ENCODE peak calls at places on chromosomes 13 and 19, in eight cellular contexts. J, K, V, Z, I, N, Q and E are unnamed samples.

GRCh38 chr19:10452726-10453620 is 32.6 kb downstream of the PDE4A start:
- DNase-seq in N (no peak), I (no peak), Q (no peak), V (no peak), Z (no peak), J (no peak), K (no peak), E (no peak)

GRCh38 chr13:93635687-93636086 is 409.1 kb downstream of the GPC6 start:
- DNase-seq in N (peak), V (no peak), Z (no peak), K (no peak), Q (no peak), I (peak), J (no peak), E (peak)

GRCh38 chr19:20969898-20970297 is 46.8 kb downstream of the ZNF85 start:
- DNase-seq in Q (no peak), K (no peak), V (no peak), J (no peak), Z (no peak), N (no peak), I (no peak), E (no peak)

GRCh38 chr13:65940720-65941119 is 1289.4 kb downstream of the PCDH9 start:
- DNase-seq in N (no peak), K (no peak), Z (peak), V (no peak), J (no peak), Q (no peak), I (no peak), E (no peak)

GRCh38 chr13:113584870-113585671 is 518 bp downstream of the TFDP1 start:
- DNase-seq in V (peak), K (peak), I (no peak), Z (no peak), Q (no peak), J (no peak), N (no peak), E (no peak)

GRCh38 chr19:12656899-12657571 is 9.5 kb downstream of the MAN2B1 start:
- DNase-seq in V (peak), Z (no peak), J (no peak), I (no peak), K (no peak), N (no peak), Q (no peak), E (no peak)

GRCh38 chr13:45367358-45367757 is 26.4 kb upstream of the TPT1 start:
- DNase-seq in K (no peak), N (no peak), Z (no peak), I (peak), Q (peak), V (peak), J (no peak), E (peak)

GRCh38 chr19:4745986-4746385 is 22.3 kb upstream of the DPP9 start:
- DNase-seq in J (no peak), K (no peak), I (no peak), N (no peak), Q (no peak), V (no peak), Z (no peak), E (no peak)

GRCh38 chr19:37963190-37963947 is 56.4 kb downstream of the SIPA1L3 start:
- DNase-seq in K (no peak), Z (no peak), N (no peak), I (peak), V (no peak), J (no peak), Q (no peak), E (peak)

GRCh38 chr13:98495627-98496238 is 81.2 kb downstream of the STK24 start:
- DNase-seq in J (no peak), V (peak), N (no peak), I (peak), Q (no peak), K (no peak), Z (no peak), E (no peak)

GRCh38 chr19:40366697-40367561 is 18.4 kb downstream of the PLD3 start:
- DNase-seq in Z (no peak), K (peak), N (no peak), V (peak), J (peak), I (no peak), Q (no peak), E (no peak)

GRCh38 chr13:34044041-34044440 is 226.1 kb downstream of the RFC3 start:
- DNase-seq in I (peak), Q (no peak), J (no peak), Z (no peak), V (no peak), N (no peak), K (no peak), E (peak)

GRCh38 chr13:107457686-107458085 is 757.6 kb downstream of the LIG4 start:
- DNase-seq in V (no peak), I (no peak), Q (no peak), J (no peak), Z (no peak), N (no peak), K (no peak), E (no peak)

GRCh38 chr13:53201454-53202225 is 173.0 kb downstream of the OLFM4 start:
- DNase-seq in Q (peak), J (peak), I (no peak), K (peak), V (peak), Z (no peak), N (no peak), E (no peak)

GRCh38 chr19:16449330-16449961 is 22.3 kb downstream of the EPS15L1 start:
- DNase-seq in Z (no peak), I (no peak), Q (no peak), J (no peak), V (no peak), N (no peak), K (no peak), E (peak)

DNA sequence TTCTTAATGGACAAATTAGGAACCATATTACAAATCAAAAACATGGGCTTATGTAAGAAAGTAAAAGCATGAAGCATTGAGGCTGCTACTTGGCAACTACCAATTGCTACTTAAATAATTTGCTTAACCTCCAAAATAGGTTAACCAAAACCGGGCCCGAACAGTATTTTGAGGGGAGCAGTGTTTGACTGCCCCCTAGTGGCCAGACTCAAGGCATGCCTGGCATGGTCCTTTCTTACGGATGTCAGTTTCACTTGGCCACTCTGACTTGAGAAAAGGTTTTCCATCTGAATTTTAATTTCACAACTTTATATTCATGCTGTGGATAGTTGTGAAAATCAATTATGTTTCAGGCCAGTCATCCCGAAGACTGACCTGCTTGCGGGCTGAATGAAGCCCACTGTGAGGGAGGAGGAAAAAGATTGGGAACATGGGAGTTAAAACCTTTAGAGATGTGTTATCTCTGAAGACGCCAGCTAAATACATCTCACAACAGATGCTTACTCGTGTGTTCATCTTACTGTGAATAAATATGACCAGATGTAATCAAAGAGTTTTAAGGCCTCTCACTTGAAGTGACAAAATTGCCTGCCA is 2.9 kb downstream of the RXFP2 start:
- DNase-seq in V (peak), Z (peak), N (peak), J (peak), I (peak), Q (peak), K (peak), E (peak)
- TF ChIP-seq CTCF in V (peak), Z (peak), N (peak), J (peak), I (peak), Q (peak), K (peak), E (peak)

GRCh38 chr19:3362217-3362907 is 4.0 kb upstream of the NFIC start:
- DNase-seq in Z (no peak), Q (no peak), N (no peak), J (no peak), K (no peak), V (no peak), I (no peak), E (no peak)

GRCh38 chr19:3358919-3359849 is 7.2 kb upstream of the NFIC start:
- DNase-seq in J (no peak), N (no peak), Z (peak), I (peak), K (peak), Q (peak), V (no peak), E (no peak)

GRCh38 chr19:3359850-3360493 is 6.4 kb upstream of the NFIC start:
- DNase-seq in V (peak), Z (no peak), Q (no peak), N (no peak), J (no peak), I (no peak), K (peak), E (no peak)

GRCh38 chr19:3361384-3362216 is 4.8 kb upstream of the NFIC start:
- DNase-seq in J (no peak), N (no peak), V (peak), I (no peak), Q (no peak), K (no peak), Z (no peak), E (no peak)

GRCh38 chr19:3360494-3361383 is 5.6 kb upstream of the NFIC start:
- DNase-seq in Q (peak), N (no peak), I (no peak), Z (peak), J (no peak), K (peak), V (peak), E (no peak)
- TF ChIP-seq CTCF in Q (peak), N (peak), I (no peak), Z (no peak), J (no peak), K (no peak), V (no peak), E (peak)

GRCh38 chr13:21061077-21061945 is at the start of gene LATS2:
- DNase-seq in Q (peak), I (peak), N (peak), J (peak), K (peak), Z (peak), V (peak), E (peak)
- TF ChIP-seq CTCF in Q (peak), I (no peak), N (peak), J (no peak), K (no peak), Z (peak), V (peak), E (no peak)

GRCh38 chr19:18477042-18477760 is 39.3 kb upstream of the ISYNA1 start:
- DNase-seq in I (no peak), J (no peak), Q (no peak), Z (no peak), V (no peak), N (no peak), K (no peak), E (no peak)
- TF ChIP-seq CTCF in I (peak), J (peak), Q (peak), Z (no peak), V (peak), N (peak), K (no peak), E (peak)

GRCh38 chr13:27551563-27551962 is 68.8 kb downstream of the LNX2 start:
- DNase-seq in K (no peak), J (no peak), Z (no peak), Q (no peak), V (no peak), N (no peak), I (no peak), E (no peak)

GRCh38 chr13:27559714-27560113 is 60.6 kb downstream of the LNX2 start:
- DNase-seq in I (no peak), Z (no peak), N (no peak), V (no peak), J (no peak), Q (no peak), K (no peak), E (no peak)

DNA sequence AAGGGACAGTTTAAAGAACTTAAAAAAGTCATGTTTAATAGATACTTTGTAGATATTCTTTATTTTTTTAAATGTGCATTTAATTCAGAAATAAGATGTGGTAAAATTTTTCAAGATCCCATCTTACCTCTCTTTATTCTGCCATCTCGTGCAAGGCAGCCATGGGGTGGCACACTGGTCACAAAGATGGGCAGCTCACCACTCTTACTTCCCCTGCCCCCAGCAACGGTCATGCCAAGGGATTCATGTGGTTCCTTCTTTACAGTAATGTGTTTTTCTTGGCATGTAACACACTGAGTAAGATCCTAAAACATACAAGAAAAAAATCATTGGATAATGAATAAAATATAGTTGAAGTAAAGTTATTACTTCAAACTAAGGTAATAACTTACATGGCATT is 64.2 kb downstream of the LNX2 start:
- DNase-seq in J (no peak), N (peak), V (no peak), K (no peak), Q (no peak), I (peak), Z (peak), E (peak)
- TF ChIP-seq CTCF in J (no peak), N (no peak), V (no peak), K (no peak), Q (peak), I (peak), Z (no peak), E (peak)

GRCh38 chr13:97191615-97192014 is 30.5 kb upstream of the MBNL2 start:
- DNase-seq in Q (no peak), Z (no peak), N (no peak), K (no peak), V (no peak), I (no peak), J (no peak), E (no peak)

GRCh38 chr13:97193577-97193976 is 28.6 kb upstream of the MBNL2 start:
- DNase-seq in Z (no peak), N (no peak), Q (no peak), I (no peak), V (no peak), K (no peak), J (no peak), E (no peak)

GRCh38 chr13:97192166-97192565 is 30.0 kb upstream of the MBNL2 start:
- DNase-seq in V (no peak), I (no peak), J (no peak), K (no peak), Z (no peak), N (no peak), Q (no peak), E (no peak)

GRCh38 chr13:97189943-97190342 is 32.2 kb upstream of the MBNL2 start:
- DNase-seq in Q (no peak), N (no peak), V (no peak), I (no peak), Z (no peak), J (no peak), K (no peak), E (no peak)

DNA sequence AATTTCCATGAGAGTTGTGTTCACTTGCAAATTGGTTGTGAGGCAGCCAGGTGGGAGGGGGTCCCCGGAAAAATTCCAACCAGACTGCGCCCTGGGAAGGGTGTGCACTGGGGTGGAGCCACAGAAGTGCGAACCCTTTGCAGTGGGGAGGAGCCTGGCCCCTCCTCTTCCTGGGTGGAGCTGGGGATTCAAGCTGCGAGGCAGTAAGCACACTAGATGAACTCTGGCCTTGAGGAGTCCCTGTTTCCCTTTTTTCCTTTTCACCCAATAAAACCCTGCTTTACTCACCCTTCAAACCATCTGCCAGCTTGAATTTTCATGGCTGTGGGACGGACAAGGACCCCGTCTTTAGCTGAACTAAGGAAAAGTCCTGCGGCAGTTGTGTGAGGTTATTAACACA is 31.0 kb upstream of the MBNL2 start:
- DNase-seq in V (no peak), J (no peak), Z (no peak), K (no peak), N (no peak), I (no peak), Q (no peak), E (no peak)
- TF ChIP-seq CTCF in V (no peak), J (no peak), Z (no peak), K (no peak), N (no peak), I (no peak), Q (no peak), E (no peak)

GRCh38 chr13:101939370-101939769 is 462.5 kb downstream of the FGF14 start:
- DNase-seq in I (no peak), Q (no peak), Z (no peak), J (no peak), N (no peak), K (no peak), V (no peak), E (no peak)

GRCh38 chr13:101942038-101942437 is 459.8 kb downstream of the FGF14 start:
- DNase-seq in Z (peak), I (peak), J (peak), K (peak), V (peak), Q (no peak), N (peak), E (peak)

GRCh38 chr13:101945435-101945834 is 456.4 kb downstream of the FGF14 start:
- DNase-seq in K (no peak), I (no peak), Q (no peak), Z (no peak), J (no peak), N (no peak), V (peak), E (no peak)

GRCh38 chr13:101942535-101943157 is 459.2 kb downstream of the FGF14 start:
- DNase-seq in N (no peak), Q (no peak), K (no peak), Z (no peak), I (no peak), V (no peak), J (no peak), E (no peak)

DNA sequence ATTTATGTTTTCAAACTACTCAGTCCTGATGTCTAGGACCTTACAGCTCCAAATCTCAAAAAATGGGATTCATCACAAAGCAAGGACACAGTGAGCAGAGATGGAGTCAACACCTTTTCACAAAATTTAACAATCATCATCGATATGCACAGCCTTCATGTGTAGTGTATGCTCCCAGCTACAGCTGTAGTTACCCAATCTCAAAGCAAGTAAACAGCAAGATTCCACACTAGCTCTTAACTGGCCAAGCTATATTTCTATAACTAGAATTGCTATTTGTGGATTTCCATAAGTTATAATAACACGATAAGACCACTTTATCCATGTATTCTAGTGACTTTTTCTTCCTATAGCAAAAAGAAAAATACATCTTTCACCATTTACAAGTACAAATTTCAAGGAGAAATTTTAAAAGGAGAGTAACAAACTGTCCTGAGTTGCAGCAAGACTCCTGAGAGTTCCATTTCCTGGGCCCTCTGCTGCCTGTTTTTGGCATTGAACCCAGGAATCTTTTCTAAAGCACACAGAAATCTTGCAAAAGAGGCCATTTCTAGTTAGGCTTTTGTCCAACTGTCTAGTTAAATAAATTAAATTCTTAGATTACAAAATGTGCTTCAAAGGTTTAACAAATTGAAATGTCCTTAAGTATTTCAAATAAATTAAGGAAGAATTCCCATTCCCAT is 460.6 kb downstream of the FGF14 start:
- DNase-seq in Z (no peak), Q (no peak), K (no peak), N (no peak), V (peak), I (peak), J (no peak), E (peak)
- TF ChIP-seq CTCF in Z (no peak), Q (no peak), K (peak), N (no peak), V (peak), I (peak), J (peak), E (peak)

GRCh38 chr13:111022886-111023285 is 92.2 kb upstream of the ARHGEF7 start:
- DNase-seq in J (no peak), Z (no peak), K (no peak), I (no peak), V (no peak), Q (no peak), N (no peak), E (no peak)

GRCh38 chr13:111029957-111030609 is 85.0 kb upstream of the ARHGEF7 start:
- DNase-seq in J (no peak), K (no peak), V (no peak), Q (no peak), I (no peak), Z (no peak), N (no peak), E (no peak)

GRCh38 chr13:111025310-111025709 is 89.8 kb upstream of the ARHGEF7 start:
- DNase-seq in Z (no peak), J (no peak), K (no peak), V (no peak), I (no peak), N (no peak), Q (no peak), E (no peak)

GRCh38 chr13:111031531-111031961 is 83.6 kb upstream of the ARHGEF7 start:
- DNase-seq in V (no peak), J (no peak), Z (no peak), N (no peak), K (no peak), Q (peak), I (peak), E (peak)

GRCh38 chr13:111027481-111028439 is 87.3 kb upstream of the ARHGEF7 start:
- DNase-seq in V (no peak), N (no peak), I (no peak), J (no peak), K (no peak), Q (no peak), Z (no peak), E (peak)
- TF ChIP-seq CTCF in V (no peak), N (no peak), I (no peak), J (no peak), K (no peak), Q (no peak), Z (no peak), E (peak)